ENCODE peak calls at places on chromosomes 16 and 17, in five cellular contexts. I, J, A, V and R are unnamed samples.

GRCh38 chr16:81014672-81015071 is 7.7 kb downstream of the CENPN start:
- DNase-seq in I (no peak), J (no peak), A (no peak), V (no peak), R (no peak)

GRCh38 chr17:43024407-43025289 is at the start of gene RND2:
- DNase-seq in I (peak; percentile 96), J (peak; percentile 97), A (peak; percentile 91), V (peak; percentile 93), R (peak; percentile 93)

GRCh38 chr16:47465919-47466630 is 4.9 kb downstream of the PHKB start:
- DNase-seq in I (no peak), J (no peak), A (no peak), V (no peak), R (no peak)

GRCh38 chr16:57730771-57731730 is 4.5 kb upstream of the KATNB1 start:
- DNase-seq in I (no peak), J (no peak), A (no peak), V (no peak), R (no peak)

GRCh38 chr17:50950002-50950877 is 84.1 kb upstream of the TOB1 start:
- DNase-seq in I (peak; percentile 95), J (peak; percentile 80), A (peak; percentile 65), V (peak; percentile 58), R (peak; percentile 84)

GRCh38 chr17:83149761-83150251 is 70.4 kb downstream of the METRNL start:
- DNase-seq in I (no peak), J (no peak), A (no peak), V (no peak), R (no peak)

GRCh38 chr16:2791174-2791573 is 3.8 kb upstream of the PRSS33 start:
- DNase-seq in I (no peak), J (no peak), A (no peak), V (no peak), R (no peak)

GRCh38 chr17:1043601-1044251 is 46.8 kb downstream of the TIMM22 start:
- DNase-seq in I (no peak), J (no peak), A (no peak), V (peak; percentile 96), R (no peak)

GRCh38 chr16:52827456-52827855 is 225.2 kb downstream of the CHD9NB start:
- DNase-seq in I (no peak), J (no peak), A (peak; percentile 33), V (no peak), R (no peak)

GRCh38 chr17:57243171-57243622 is 13.1 kb upstream of the MSI2 start:
- DNase-seq in I (peak; percentile 77), J (peak; percentile 78), A (peak; percentile 70), V (peak; percentile 66), R (peak; percentile 79)

GRCh38 chr16:6828690-6829089 is 504.0 kb upstream of the RBFOX1 start:
- DNase-seq in I (no peak), J (no peak), A (no peak), V (no peak), R (no peak)

GRCh38 chr17:47188266-47188665 is 829 bp downstream of the CDC27 start:
- DNase-seq in I (peak; percentile 24), J (no peak), A (no peak), V (peak; percentile 71), R (peak; percentile 46)

GRCh38 chr17:1179112-1179634 is 608 bp downstream of the ABR start:
- DNase-seq in I (no peak), J (peak; percentile 17), A (no peak), V (no peak), R (no peak)

GRCh38 chr17:859461-860195 is 77.5 kb downstream of the MRM3 start:
- DNase-seq in I (no peak), J (no peak), A (no peak), V (peak; percentile 80), R (no peak)

GRCh38 chr16:84566580-84567244 is 51.2 kb downstream of the COTL1 start:
- DNase-seq in I (no peak), J (no peak), A (no peak), V (no peak), R (no peak)

GRCh38 chr17:7173687-7174602 is 5.2 kb downstream of the ASGR1 start:
- DNase-seq in I (no peak), J (no peak), A (no peak), V (peak; percentile 89), R (no peak)

GRCh38 chr17:51046527-51047384 is 73.9 kb downstream of the SPAG9 start:
- DNase-seq in I (peak; percentile 26), J (peak; percentile 18), A (peak; percentile 13), V (peak; percentile 72), R (peak; percentile 28)

GRCh38 chr16:80100186-80100585 is 440.6 kb upstream of the DYNLRB2 start:
- DNase-seq in I (no peak), J (no peak), A (no peak), V (peak; percentile 5), R (no peak)

GRCh38 chr17:39754958-39755549 is 17.3 kb downstream of the GRB7 start:
- DNase-seq in I (no peak), J (no peak), A (no peak), V (no peak), R (peak; percentile 39)

GRCh38 chr17:65170839-65171238 is 33.7 kb downstream of the RGS9 start:
- DNase-seq in I (peak; percentile 31), J (no peak), A (peak; percentile 61), V (peak; percentile 88), R (no peak)

GRCh38 chr17:47837401-47838039 is 3.6 kb downstream of the SCRN2 start:
- DNase-seq in I (no peak), J (no peak), A (peak; percentile 30), V (no peak), R (no peak)

GRCh38 chr16:67181346-67181745 is 2.4 kb downstream of the MATCAP1 start:
- DNase-seq in I (no peak), J (no peak), A (no peak), V (peak; percentile 69), R (no peak)

GRCh38 chr16:57539072-57539796 is 2.9 kb upstream of the CCDC102A start:
- DNase-seq in I (no peak), J (no peak), A (no peak), V (no peak), R (peak; percentile 80)

GRCh38 chr17:13735861-13736260 is 134.1 kb upstream of the HS3ST3A1 start:
- DNase-seq in I (no peak), J (no peak), A (no peak), V (no peak), R (no peak)

GRCh38 chr17:4483012-4483840 is 15.5 kb upstream of the SPNS2 start:
- DNase-seq in I (peak; percentile 48), J (no peak), A (no peak), V (no peak), R (no peak)

DNA sequence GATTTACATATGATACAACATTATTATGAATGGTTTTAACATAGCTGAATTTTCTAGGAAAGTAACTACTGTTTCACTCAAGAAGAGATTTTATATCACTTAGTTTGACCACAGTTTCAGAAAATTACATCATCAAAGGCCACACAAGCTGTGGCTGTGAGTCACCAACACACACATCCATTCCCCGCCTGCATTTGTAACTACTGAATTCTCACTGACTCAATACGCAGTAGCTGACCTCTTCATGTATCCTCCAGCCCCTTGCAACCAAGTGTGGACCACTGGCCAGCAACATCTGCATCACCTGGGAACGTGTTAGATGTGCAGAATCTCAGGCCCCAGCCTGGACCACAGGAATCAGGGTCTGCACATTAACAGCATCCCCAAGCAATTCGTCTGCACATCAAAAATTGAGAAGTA is 197.6 kb downstream of the XYLT1 start:
- DNase-seq in I (peak; percentile 48), J (no peak), A (peak; percentile 35), V (no peak), R (peak; percentile 75)
- TF ChIP-seq MYC in I (no peak), J (no peak), A (no peak), V (no peak), R (peak; percentile 27)

GRCh38 chr17:79997004-79997673 is 38.5 kb downstream of the TBC1D16 start:
- DNase-seq in I (no peak), J (no peak), A (no peak), V (no peak), R (peak; percentile 98)
- TF ChIP-seq MAX in I (no peak), J (no peak), A (no peak), V (no peak), R (no peak)

GRCh38 chr16:28924399-28924761 is 658 bp downstream of the RABEP2 start:
- DNase-seq in I (no peak), J (no peak), A (no peak), V (no peak), R (no peak)

GRCh38 chr16:28925386-28926228 is 569 bp upstream of the RABEP2 start:
- DNase-seq in I (peak; percentile 84), J (peak; percentile 76), A (peak; percentile 73), V (peak; percentile 80), R (peak; percentile 94)

GRCh38 chr16:28924762-28925385 is at the start of gene RABEP2:
- DNase-seq in I (peak; percentile 89), J (peak; percentile 96), A (peak; percentile 86), V (peak; percentile 91), R (peak; percentile 91)

GRCh38 chr16:28923231-28923587 is 1.8 kb downstream of the RABEP2 start:
- DNase-seq in I (no peak), J (no peak), A (no peak), V (no peak), R (no peak)

DNA sequence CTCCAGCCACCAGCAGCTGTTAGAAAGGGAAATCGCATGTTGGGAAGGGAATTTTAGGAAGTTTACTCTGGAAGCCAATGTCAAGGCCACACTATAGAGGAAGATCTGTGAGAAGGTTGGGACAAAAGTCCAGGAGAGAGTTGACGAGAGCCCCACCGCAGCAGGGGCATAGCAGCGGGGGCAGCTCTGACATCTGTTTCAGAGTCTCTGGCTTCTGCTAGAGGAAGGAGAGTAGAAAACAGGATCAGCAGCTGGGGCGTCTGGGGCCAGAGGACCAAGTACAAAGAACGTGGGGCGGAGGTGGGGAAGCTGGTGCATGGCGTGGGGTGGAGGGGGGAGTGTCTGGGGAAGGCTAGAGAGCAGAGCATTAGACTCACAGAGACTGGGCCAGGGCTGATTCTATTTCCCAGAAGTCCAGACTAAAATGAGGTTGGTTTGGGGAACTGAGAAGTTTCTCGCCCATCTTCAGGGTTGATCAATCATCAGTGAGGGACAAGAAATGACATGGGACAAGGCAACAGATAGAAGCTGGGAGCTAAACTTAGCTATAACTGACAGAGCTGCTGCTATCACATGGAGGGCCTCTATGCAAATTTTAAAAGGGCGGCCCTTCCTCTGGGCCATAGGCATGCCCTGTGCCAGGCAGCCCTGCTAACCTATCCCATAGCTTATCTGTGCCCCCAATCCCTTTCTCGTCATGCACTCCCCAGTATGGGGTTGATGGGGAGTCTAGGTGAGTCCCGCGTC is 1.2 kb downstream of the RABEP2 start:
- DNase-seq in I (no peak), J (peak; percentile 17), A (peak; percentile 81), V (no peak), R (no peak)
- H3K4me3 ChIP-seq in I (no peak overlapping the region), J (no peak overlapping the region), A (peak overlapping the region; percentile 84), V (no peak overlapping the region), R (peak overlapping the region; percentile 67)

DNA sequence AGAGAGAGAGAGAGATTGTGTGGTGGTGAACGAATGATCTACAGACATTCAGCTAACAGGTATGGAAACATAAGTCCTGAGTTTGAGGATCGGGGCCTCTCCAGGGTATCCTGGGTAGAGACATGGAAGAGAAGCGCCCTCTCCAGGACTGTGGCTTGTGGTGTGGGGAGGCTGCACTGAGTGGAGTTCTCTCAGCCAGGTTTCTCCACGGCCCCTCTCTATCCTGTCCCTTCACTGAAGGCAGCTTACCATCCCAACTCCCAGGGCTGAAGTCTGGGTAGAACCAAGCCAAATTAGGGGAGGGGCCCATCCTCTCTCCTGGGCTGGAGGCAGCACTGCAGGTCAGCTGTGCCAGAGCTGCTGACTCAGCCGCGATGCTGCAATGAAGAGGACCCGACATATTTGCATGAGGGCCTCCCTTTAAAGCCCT is 6.2 kb downstream of the C1QL1 start:
- DNase-seq in I (peak; percentile 62), J (peak; percentile 31), A (peak; percentile 49), V (no peak), R (peak; percentile 40)
- TF ChIP-seq MYC in I (no peak), J (no peak), A (no peak), V (no peak), R (no peak)